ENCODE peak calls at places on chromosomes 4 and X, in seven cellular contexts. One of them, this sample, is unnamed.

GRCh38 chrX:107700317-107700774 is 72.0 kb downstream of the PRPS1 start:
- DNase-seq in lower leg skin: peak
- DNase-seq in GM12865: no peak
- DNase-seq in ovary: no peak
- DNase-seq in right lobe of liver: no peak
- DNase-seq in AG10803: peak
- DNase-seq in IMR-90: no peak
- DNase-seq in this sample: peak

GRCh38 chr4:169968999-169969398 is 57.2 kb downstream of the MFAP3L start:
- DNase-seq in ovary: no peak
- DNase-seq in AG10803: peak
- DNase-seq in GM12865: no peak
- DNase-seq in IMR-90: peak
- DNase-seq in right lobe of liver: no peak
- DNase-seq in lower leg skin: no peak
- DNase-seq in this sample: peak

GRCh38 chr4:1193206-1194027 is 21.0 kb upstream of the SPON2 start:
- DNase-seq in ovary: peak
- DNase-seq in IMR-90: no peak
- DNase-seq in AG10803: no peak
- DNase-seq in GM12865: peak
- DNase-seq in right lobe of liver: no peak
- DNase-seq in lower leg skin: no peak
- DNase-seq in this sample: no peak

GRCh38 chr4:2395584-2395983 is 22.9 kb downstream of the ZFYVE28 start:
- DNase-seq in right lobe of liver: no peak
- DNase-seq in ovary: no peak
- DNase-seq in AG10803: no peak
- DNase-seq in lower leg skin: no peak
- DNase-seq in GM12865: no peak
- DNase-seq in IMR-90: no peak
- DNase-seq in this sample: no peak

GRCh38 chr4:139978692-139979091 is 175.3 kb downstream of the MAML3 start:
- DNase-seq in ovary: no peak
- DNase-seq in IMR-90: no peak
- DNase-seq in right lobe of liver: no peak
- DNase-seq in GM12865: peak
- DNase-seq in AG10803: no peak
- DNase-seq in lower leg skin: no peak
- DNase-seq in this sample: no peak

GRCh38 chr4:114659386-114660008 is 60.9 kb downstream of the UGT8 start:
- DNase-seq in GM12865: peak
- DNase-seq in IMR-90: peak
- DNase-seq in AG10803: peak
- DNase-seq in lower leg skin: peak
- DNase-seq in right lobe of liver: no peak
- DNase-seq in ovary: no peak
- DNase-seq in this sample: peak

GRCh38 chrX:69264134-69264533 is 98.9 kb upstream of the PJA1 start:
- DNase-seq in GM12865: no peak
- DNase-seq in ovary: no peak
- DNase-seq in lower leg skin: no peak
- DNase-seq in IMR-90: no peak
- DNase-seq in AG10803: no peak
- DNase-seq in right lobe of liver: no peak
- DNase-seq in this sample: no peak

GRCh38 chr4:6063684-6064083 is 45.5 kb upstream of the C4orf50 start:
- DNase-seq in ovary: no peak
- DNase-seq in IMR-90: no peak
- DNase-seq in AG10803: no peak
- DNase-seq in right lobe of liver: no peak
- DNase-seq in lower leg skin: no peak
- DNase-seq in GM12865: no peak
- DNase-seq in this sample: no peak

GRCh38 chr4:25970241-25970675 is 56.2 kb downstream of the SMIM20 start:
- DNase-seq in AG10803: peak
- DNase-seq in GM12865: peak
- DNase-seq in right lobe of liver: no peak
- DNase-seq in ovary: no peak
- DNase-seq in IMR-90: no peak
- DNase-seq in lower leg skin: no peak
- DNase-seq in this sample: no peak

GRCh38 chr4:75895744-75896314 is 6.4 kb downstream of the PPEF2 start:
- DNase-seq in IMR-90: peak
- DNase-seq in ovary: no peak
- DNase-seq in AG10803: peak
- DNase-seq in lower leg skin: no peak
- DNase-seq in GM12865: peak
- DNase-seq in right lobe of liver: no peak
- DNase-seq in this sample: no peak

GRCh38 chr4:151093203-151093602 is 6.2 kb upstream of the RPS3A start:
- DNase-seq in GM12865: no peak
- DNase-seq in IMR-90: no peak
- DNase-seq in AG10803: no peak
- DNase-seq in ovary: no peak
- DNase-seq in lower leg skin: no peak
- DNase-seq in right lobe of liver: no peak
- DNase-seq in this sample: no peak

GRCh38 chr4:139875456-139875855 is 209.8 kb downstream of the MGST2 start:
- DNase-seq in right lobe of liver: no peak
- DNase-seq in GM12865: no peak
- DNase-seq in AG10803: no peak
- DNase-seq in ovary: no peak
- DNase-seq in lower leg skin: no peak
- DNase-seq in IMR-90: no peak
- DNase-seq in this sample: no peak

GRCh38 chr4:173139561-173139960 is 29.1 kb upstream of the GALNT7 start:
- DNase-seq in AG10803: no peak
- DNase-seq in GM12865: no peak
- DNase-seq in ovary: no peak
- DNase-seq in right lobe of liver: no peak
- DNase-seq in lower leg skin: no peak
- DNase-seq in IMR-90: no peak
- DNase-seq in this sample: no peak

GRCh38 chrX:40542972-40543371 is 37.8 kb upstream of the ATP6AP2 start:
- DNase-seq in GM12865: no peak
- DNase-seq in ovary: no peak
- DNase-seq in right lobe of liver: no peak
- DNase-seq in IMR-90: no peak
- DNase-seq in lower leg skin: no peak
- DNase-seq in AG10803: no peak
- DNase-seq in this sample: no peak

GRCh38 chr4:70992354-70992753 is 1.1 kb upstream of the DCK start:
- DNase-seq in ovary: no peak
- DNase-seq in IMR-90: no peak
- DNase-seq in GM12865: peak
- DNase-seq in lower leg skin: peak
- DNase-seq in AG10803: no peak
- DNase-seq in right lobe of liver: no peak
- DNase-seq in this sample: no peak

GRCh38 chr4:70746179-70746839 is 24.5 kb downstream of the RUFY3 start:
- DNase-seq in right lobe of liver: no peak
- DNase-seq in AG10803: peak
- DNase-seq in lower leg skin: no peak
- DNase-seq in GM12865: no peak
- DNase-seq in ovary: no peak
- DNase-seq in IMR-90: peak
- DNase-seq in this sample: peak

GRCh38 chrX:110172215-110172614 is 145.7 kb downstream of the AMMECR1 start:
- DNase-seq in IMR-90: no peak
- DNase-seq in right lobe of liver: no peak
- DNase-seq in lower leg skin: no peak
- DNase-seq in AG10803: no peak
- DNase-seq in GM12865: peak
- DNase-seq in ovary: no peak
- DNase-seq in this sample: no peak

DNA sequence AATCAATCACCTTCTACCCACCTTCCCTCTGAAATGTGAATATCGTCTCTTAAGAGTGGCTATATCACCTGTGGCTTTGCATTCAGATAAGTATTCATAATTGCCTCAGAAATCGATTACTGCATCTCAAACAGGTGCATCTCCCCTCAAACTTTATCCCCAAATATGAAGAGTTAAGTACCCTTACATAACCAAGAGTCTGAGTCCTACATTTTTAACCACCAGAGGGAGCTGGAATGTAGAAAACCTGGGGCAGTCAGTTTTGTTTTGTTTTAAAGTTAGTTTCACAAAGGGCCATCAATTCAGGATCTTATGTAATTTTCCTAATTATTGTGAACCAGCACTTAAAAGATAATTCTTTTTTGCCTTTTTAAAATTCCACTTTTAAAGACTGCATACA is 5.7 kb downstream of the TCEANC start:
- DNase-seq in right lobe of liver: no peak
- DNase-seq in ovary: no peak
- DNase-seq in lower leg skin: no peak
- DNase-seq in AG10803: peak
- DNase-seq in IMR-90: peak
- DNase-seq in GM12865: peak
- DNase-seq in this sample: no peak
- H3K4me3 ChIP-seq in right lobe of liver: no peak
- H3K4me3 ChIP-seq in ovary: no peak
- H3K4me3 ChIP-seq in lower leg skin: no peak
- H3K4me3 ChIP-seq in AG10803: no peak
- H3K4me3 ChIP-seq in IMR-90: no peak
- H3K4me3 ChIP-seq in GM12865: no peak
- H3K4me3 ChIP-seq in this sample: no peak

GRCh38 chrX:112356031-112356430 is 273.5 kb upstream of the TRPC5 start:
- DNase-seq in ovary: no peak
- DNase-seq in right lobe of liver: no peak
- DNase-seq in GM12865: no peak
- DNase-seq in lower leg skin: no peak
- DNase-seq in IMR-90: no peak
- DNase-seq in AG10803: no peak
- DNase-seq in this sample: no peak
- H3K4me3 ChIP-seq in ovary: no peak
- H3K4me3 ChIP-seq in right lobe of liver: no peak
- H3K4me3 ChIP-seq in GM12865: no peak
- H3K4me3 ChIP-seq in lower leg skin: no peak
- H3K4me3 ChIP-seq in IMR-90: no peak
- H3K4me3 ChIP-seq in AG10803: no peak
- H3K4me3 ChIP-seq in this sample: no peak

GRCh38 chr4:176238157-176238608 is 30.8 kb downstream of the ASB5 start:
- DNase-seq in IMR-90: peak
- DNase-seq in ovary: no peak
- DNase-seq in right lobe of liver: no peak
- DNase-seq in lower leg skin: no peak
- DNase-seq in AG10803: peak
- DNase-seq in GM12865: no peak
- DNase-seq in this sample: peak
- H3K4me3 ChIP-seq in IMR-90: no peak
- H3K4me3 ChIP-seq in ovary: no peak
- H3K4me3 ChIP-seq in right lobe of liver: no peak
- H3K4me3 ChIP-seq in lower leg skin: no peak
- H3K4me3 ChIP-seq in AG10803: no peak
- H3K4me3 ChIP-seq in GM12865: no peak
- H3K4me3 ChIP-seq in this sample: no peak

GRCh38 chrX:9530848-9531274 is 66.0 kb downstream of the TBL1X start:
- DNase-seq in AG10803: peak
- DNase-seq in IMR-90: peak
- DNase-seq in right lobe of liver: peak
- DNase-seq in GM12865: peak
- DNase-seq in lower leg skin: peak
- DNase-seq in ovary: peak
- DNase-seq in this sample: peak
- H3K4me3 ChIP-seq in AG10803: no peak
- H3K4me3 ChIP-seq in IMR-90: no peak
- H3K4me3 ChIP-seq in right lobe of liver: no peak
- H3K4me3 ChIP-seq in GM12865: no peak
- H3K4me3 ChIP-seq in lower leg skin: no peak
- H3K4me3 ChIP-seq in ovary: no peak
- H3K4me3 ChIP-seq in this sample: no peak

DNA sequence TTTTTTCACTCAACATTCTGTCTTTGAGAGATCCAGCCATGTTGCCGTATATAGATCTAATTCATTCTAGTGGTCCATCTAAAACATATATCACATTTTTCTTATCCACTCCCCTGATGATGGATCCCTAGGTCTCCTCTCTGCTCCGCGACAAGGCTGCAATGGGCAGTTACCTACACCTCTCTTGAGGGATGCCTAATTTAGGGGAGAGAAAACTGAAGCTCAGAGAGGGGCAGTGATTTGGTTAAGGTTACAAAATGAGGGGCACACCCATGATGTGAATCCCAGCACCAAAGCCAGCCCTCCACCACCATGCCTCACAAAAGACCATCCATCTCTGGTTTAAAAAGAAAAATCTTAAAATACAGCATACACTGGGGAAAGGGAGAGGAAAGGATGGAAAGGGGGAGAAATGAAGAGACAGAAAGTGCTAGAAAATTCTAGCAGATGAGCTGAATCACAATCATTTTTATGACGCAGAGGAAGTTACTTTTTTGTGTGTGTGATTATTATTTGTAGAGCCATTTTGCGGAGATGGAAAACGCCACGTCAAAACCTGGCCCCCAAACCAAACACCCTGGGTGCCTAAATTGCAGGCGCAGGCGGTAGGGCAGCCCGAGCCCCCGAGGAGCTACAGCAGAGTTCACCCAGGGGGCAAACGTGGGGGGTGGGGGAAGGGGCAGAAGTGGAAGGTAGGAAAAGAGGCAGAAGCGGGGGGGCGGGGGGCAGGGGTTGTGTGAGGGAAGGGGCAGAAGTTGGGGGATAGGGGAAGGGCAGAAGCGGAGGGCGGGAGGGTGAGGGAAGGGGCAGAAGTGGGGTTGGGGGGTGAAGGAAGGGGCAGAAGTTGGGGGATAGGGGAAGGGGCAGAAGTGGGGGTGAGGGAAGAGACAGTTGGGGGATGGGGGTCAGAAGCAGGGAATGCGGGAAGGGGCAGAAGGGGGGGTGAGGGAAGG is 1.3 kb upstream of the TSPYL2 start:
- DNase-seq in ovary: no peak
- DNase-seq in IMR-90: peak
- DNase-seq in AG10803: no peak
- DNase-seq in lower leg skin: no peak
- DNase-seq in right lobe of liver: no peak
- DNase-seq in GM12865: no peak
- DNase-seq in this sample: no peak
- H3K4me3 ChIP-seq in ovary: peak
- H3K4me3 ChIP-seq in IMR-90: peak
- H3K4me3 ChIP-seq in AG10803: peak
- H3K4me3 ChIP-seq in lower leg skin: no peak
- H3K4me3 ChIP-seq in right lobe of liver: no peak
- H3K4me3 ChIP-seq in GM12865: no peak
- H3K4me3 ChIP-seq in this sample: peak